ENCODE peak calls at places on chromosomes 16 and 17, in five cellular contexts. P is type B pancreatic cell, E is cardiac fibroblast, R is neural progenitor cell, W is cardiac muscle cell. S is an unnamed sample.

GRCh38 chr16:80932725-80933124 is 74.0 kb downstream of the CMC2 start:
- DNase-seq in P (no peak), W (no peak), R (no peak), E (peak; percentile 93), S (peak; percentile 29)

GRCh38 chr17:40364906-40365305 is 369 bp upstream of the GJD3 start:
- DNase-seq in W (no peak), P (no peak), R (no peak), E (no peak), S (no peak)

GRCh38 chr16:83068686-83069085 is 441.9 kb downstream of the CDH13 start:
- DNase-seq in W (no peak), R (no peak), E (peak; percentile 80), P (no peak), S (no peak)

GRCh38 chr17:31788956-31789355 is 70.1 kb downstream of the COPRS start:
- DNase-seq in P (no peak), R (no peak), E (no peak), W (no peak), S (no peak)

GRCh38 chr16:50542703-50543102 is 5.5 kb upstream of the NKD1 start:
- DNase-seq in P (no peak), R (no peak), E (no peak), W (no peak), S (no peak)

GRCh38 chr17:17416007-17416399 is 60.8 kb upstream of the MED9 start:
- DNase-seq in R (peak; percentile 47), P (no peak), E (peak; percentile 88), W (peak; percentile 19), S (no peak)

GRCh38 chr17:41835214-41835799 is 725 bp downstream of the NT5C3B start:
- DNase-seq in P (no peak), W (no peak), E (no peak), R (peak; percentile 25), S (no peak)

GRCh38 chr17:59046192-59046591 is 60.5 kb downstream of the TRIM37 start:
- DNase-seq in P (no peak), E (peak; percentile 91), W (no peak), R (no peak), S (no peak)

GRCh38 chr16:842061-842476 is 41.5 kb upstream of the GNG13 start:
- DNase-seq in P (no peak), R (no peak), E (peak; percentile 23), W (no peak), S (no peak)

GRCh38 chr17:35726609-35727460 is 4.6 kb upstream of the RASL10B start:
- DNase-seq in R (no peak), P (peak; percentile 86), E (peak; percentile 94), W (peak; percentile 89), S (peak; percentile 56)

GRCh38 chr17:70767102-70767701 is 597.9 kb downstream of the KCNJ2 start:
- DNase-seq in R (peak; percentile 53), P (no peak), W (peak; percentile 44), E (peak; percentile 74), S (no peak)

GRCh38 chr17:74864866-74865395 is 5.2 kb upstream of the GRIN2C start:
- DNase-seq in R (peak; percentile 77), E (peak; percentile 67), W (peak; percentile 77), P (peak; percentile 87), S (peak; percentile 78)

GRCh38 chr17:27315322-27315721 is 21.4 kb downstream of the WSB1 start:
- DNase-seq in R (no peak), E (peak; percentile 90), W (peak; percentile 84), P (no peak), S (peak; percentile 66)

GRCh38 chr17:73029021-73029420 is 63.5 kb downstream of the SLC39A11 start:
- DNase-seq in W (no peak), P (no peak), R (no peak), E (no peak), S (no peak)

GRCh38 chr17:27489045-27489715 is 32.9 kb downstream of the KSR1 start:
- DNase-seq in R (no peak), W (no peak), P (no peak), E (peak; percentile 89), S (peak; percentile 85)

DNA sequence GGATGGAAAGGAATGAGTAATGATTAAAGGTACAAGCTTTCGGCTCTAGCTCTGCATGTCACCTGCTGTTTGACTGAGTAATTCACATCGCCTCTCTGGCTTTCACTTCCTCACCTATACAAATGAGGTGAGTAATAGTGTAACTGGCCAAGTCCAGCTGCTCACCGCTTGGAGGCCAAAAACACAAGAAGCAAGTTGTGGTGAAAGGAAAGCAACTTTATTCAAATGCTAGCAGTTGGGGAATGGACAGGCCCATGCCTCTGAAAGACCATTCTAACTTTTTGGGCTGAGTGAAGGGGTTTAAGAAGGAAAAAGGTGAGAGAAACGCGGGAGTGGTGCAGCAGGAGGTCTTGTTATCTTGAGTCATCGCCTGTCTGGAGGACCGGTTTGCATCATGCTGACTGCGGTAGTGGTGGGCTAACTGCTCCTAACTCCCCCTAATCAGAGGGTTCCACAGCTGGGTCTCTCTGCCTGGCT is 45.7 kb upstream of the CSNK2A2 start:
- DNase-seq in P (no peak), R (no peak), W (peak; percentile 37), E (no peak), S (no peak)
- TF ChIP-seq CTCF in P (no peak), R (no peak), W (no peak), E (no peak), S (no peak)

GRCh38 chr17:67970783-67971182 is 25.5 kb downstream of the C17orf58 start:
- DNase-seq in R (no peak), P (no peak), E (no peak), W (no peak), S (no peak)

GRCh38 chr17:67974598-67975066 is 21.6 kb downstream of the C17orf58 start:
- DNase-seq in E (no peak), W (no peak), P (peak; percentile 25), R (peak; percentile 65), S (no peak)

DNA sequence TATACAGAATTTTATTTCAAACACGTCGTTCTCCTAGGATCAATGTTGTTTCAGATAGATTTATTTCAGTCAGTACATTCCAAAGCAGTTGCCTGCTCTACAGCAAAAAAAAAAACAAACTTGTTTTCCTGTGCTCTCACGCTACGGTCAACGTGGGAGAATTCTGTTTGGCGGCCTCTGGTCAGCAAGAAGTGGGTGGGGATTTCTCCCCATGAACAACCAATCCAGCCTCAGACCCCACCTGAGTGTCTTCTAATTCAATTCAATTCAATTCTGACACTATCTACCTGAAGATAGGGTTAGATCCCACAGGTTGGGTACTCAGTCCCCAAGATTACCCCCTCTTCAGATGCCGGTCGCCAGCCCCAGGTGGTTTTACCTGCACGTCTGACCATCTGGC is 22.1 kb downstream of the C17orf58 start:
- DNase-seq in W (no peak), E (no peak), R (no peak), P (no peak), S (no peak)
- TF ChIP-seq CTCF in W (no peak), E (no peak), R (no peak), P (no peak), S (no peak)

GRCh38 chr17:21095735-21096134 is 31.0 kb upstream of the DHRS7B start:
- DNase-seq in P (no peak), W (no peak), R (no peak), E (no peak), S (no peak)
- TF ChIP-seq CTCF in P (no peak), W (no peak), R (no peak), E (no peak), S (no peak)

GRCh38 chr16:72844225-72844920 is 203.6 kb downstream of the ZFHX3 start:
- DNase-seq in E (no peak), W (peak; percentile 59), R (peak; percentile 43), P (no peak), S (no peak)

GRCh38 chr16:72836985-72837384 is 210.9 kb downstream of the ZFHX3 start:
- DNase-seq in W (no peak), R (peak; percentile 21), P (no peak), E (no peak), S (no peak)

GRCh38 chr16:72838999-72839398 is 208.9 kb downstream of the ZFHX3 start:
- DNase-seq in P (no peak), E (no peak), W (no peak), R (no peak), S (no peak)

GRCh38 chr16:72837846-72838661 is 209.9 kb downstream of the ZFHX3 start:
- DNase-seq in E (no peak), W (no peak), P (no peak), R (peak; percentile 20), S (no peak)

GRCh38 chr16:72840591-72841381 is 207.1 kb downstream of the ZFHX3 start:
- DNase-seq in R (no peak), E (no peak), P (no peak), W (no peak), S (no peak)
- TF ChIP-seq CTCF in R (no peak), E (no peak), P (no peak), W (no peak), S (no peak)

GRCh38 chr16:89489040-89489721 is 1.2 kb downstream of the ANKRD11 start:
- DNase-seq in P (peak; percentile 81), E (peak; percentile 98), W (peak; percentile 74), R (peak; percentile 86), S (peak; percentile 66)
- TF ChIP-seq CTCF in P (peak; percentile 57), E (peak; percentile 33), W (no peak), R (peak; percentile 44), S (no peak)

DNA sequence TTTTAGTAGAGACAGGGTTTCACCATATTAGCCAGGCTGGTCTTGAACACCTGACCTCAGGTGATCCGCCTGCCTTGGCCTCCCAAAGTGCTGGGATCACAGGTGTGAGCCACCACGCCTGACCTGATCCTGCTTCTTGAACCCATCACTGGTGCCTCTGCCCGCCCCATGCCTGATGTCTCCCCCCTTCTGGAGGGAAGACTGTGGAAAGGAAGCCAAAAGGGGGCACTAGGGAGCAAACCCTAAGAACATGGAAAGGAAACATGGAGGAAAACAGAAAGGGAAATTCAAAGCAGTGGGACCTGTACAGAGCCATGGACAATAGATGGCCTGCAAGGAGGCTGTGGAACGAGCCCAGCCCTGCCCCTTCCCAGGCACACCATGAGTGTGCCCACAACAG is 31.1 kb upstream of the FASN start:
- DNase-seq in R (no peak), W (no peak), E (no peak), P (no peak), S (no peak)
- TF ChIP-seq CTCF in R (peak; percentile 20), W (peak; percentile 23), E (peak; percentile 35), P (peak; percentile 24), S (no peak)

GRCh38 chr17:38914741-38915638 is 10.4 kb upstream of the LASP1NB start:
- DNase-seq in W (no peak), R (no peak), P (peak; percentile 54), E (no peak), S (no peak)
- TF ChIP-seq CTCF in W (no peak), R (no peak), P (no peak), E (no peak), S (no peak)

DNA sequence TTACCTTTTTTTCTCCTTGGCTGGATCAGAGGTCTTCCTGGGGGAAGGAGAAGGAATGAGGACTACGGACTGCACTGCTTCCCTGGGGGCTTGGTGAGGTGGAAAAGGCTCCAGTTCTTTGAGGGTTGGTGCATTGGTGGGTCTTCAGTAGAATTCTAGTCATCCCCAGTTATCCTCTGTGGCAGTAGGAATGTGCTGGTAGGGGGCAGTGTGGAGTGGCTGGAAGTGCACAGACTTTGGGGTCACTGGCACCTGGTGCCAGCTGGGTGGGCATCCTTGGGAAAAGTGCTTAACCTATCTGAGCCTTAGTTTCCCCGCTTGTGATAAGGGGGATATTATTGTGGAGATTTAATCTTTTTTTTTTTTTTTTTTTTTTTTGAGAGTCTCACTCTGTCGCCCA is 6.3 kb downstream of the TAC4 start:
- DNase-seq in R (no peak), P (no peak), W (no peak), E (no peak), S (no peak)
- TF ChIP-seq CTCF in R (peak; percentile 23), P (no peak), W (peak; percentile 19), E (no peak), S (no peak)

GRCh38 chr17:13017623-13018462 is at the start of gene ELAC2:
- DNase-seq in P (peak; percentile 97), W (peak; percentile 99), R (peak; percentile 99), E (peak; percentile 99), S (peak; percentile 89)
- TF ChIP-seq CTCF in P (peak; percentile 44), W (no peak), R (peak; percentile 20), E (no peak), S (no peak)

S was measured in omental fat pad.